ENCODE peak calls at places on chromosomes 6 and 20, in ten cellular contexts. R, K, F, U, N, J, P, Q, Y and C are unnamed samples.

GRCh38 chr20:57024849-57025248 is 241.6 kb downstream of the BMP7 start:
- DNase-seq in Q (no peak), U (no peak), J (no peak), Y (no peak), P (no peak), F (no peak), N (no peak), K (no peak), R (no peak), C (no peak)

GRCh38 chr6:129644567-129645015 is 65.4 kb downstream of the ARHGAP18 start:
- DNase-seq in P (no peak), F (no peak), U (no peak), Y (no peak), R (no peak), J (no peak), Q (no peak), K (no peak), N (peak; percentile 85), C (no peak)

GRCh38 chr6:42978487-42978792 is 541 bp downstream of the PEX6 start:
- DNase-seq in F (peak; percentile 73), R (peak; percentile 67), P (peak; percentile 79), J (peak; percentile 62), Y (no peak), K (no peak), U (no peak), N (no peak), Q (no peak), C (peak; percentile 88)

GRCh38 chr6:101454106-101454676 is 60.7 kb downstream of the GRIK2 start:
- DNase-seq in K (no peak), F (no peak), J (no peak), Y (no peak), P (no peak), Q (no peak), N (no peak), R (no peak), U (no peak), C (no peak)

GRCh38 chr6:149366237-149366921 is 33.7 kb upstream of the SUMO4 start:
- DNase-seq in R (no peak), U (no peak), Q (no peak), K (no peak), J (no peak), N (no peak), P (no peak), Y (no peak), F (no peak), C (no peak)

GRCh38 chr6:74936886-74937285 is 269.0 kb downstream of the COL12A1 start:
- DNase-seq in K (no peak), Y (no peak), R (no peak), U (no peak), J (no peak), N (no peak), Q (no peak), P (no peak), F (no peak), C (no peak)

GRCh38 chr6:89347825-89348224 is 4.7 kb downstream of the UBE2J1 start:
- DNase-seq in J (peak; percentile 63), F (no peak), Q (no peak), P (no peak), K (peak; percentile 53), R (no peak), N (no peak), U (no peak), Y (no peak), C (no peak)

GRCh38 chr20:33606114-33606771 is 55.9 kb upstream of the C20orf144 start:
- DNase-seq in J (no peak), K (no peak), F (no peak), R (no peak), Q (no peak), Y (peak; percentile 51), U (no peak), P (no peak), N (no peak), C (no peak)

GRCh38 chr6:101231606-101232235 is 161.8 kb upstream of the GRIK2 start:
- DNase-seq in Q (no peak), U (no peak), J (no peak), K (no peak), R (no peak), P (no peak), F (no peak), N (no peak), Y (no peak), C (no peak)

GRCh38 chr20:8946036-8946926 is 122.6 kb upstream of the PLCB4 start:
- DNase-seq in Y (no peak), F (no peak), Q (no peak), P (no peak), K (no peak), R (no peak), N (no peak), U (no peak), J (peak; percentile 13), C (no peak)

GRCh38 chr6:82436740-82437139 is 73.1 kb downstream of the TPBG start:
- DNase-seq in P (no peak), R (no peak), U (no peak), J (no peak), F (no peak), Q (no peak), K (no peak), N (no peak), Y (no peak), C (no peak)

GRCh38 chr20:19826179-19826914 is 68.3 kb downstream of the RIN2 start:
- DNase-seq in U (no peak), Q (no peak), P (no peak), K (no peak), F (no peak), N (no peak), R (no peak), J (no peak), Y (no peak), C (no peak)

GRCh38 chr6:63899550-63899949 is 263.9 kb downstream of the PHF3 start:
- DNase-seq in K (no peak), Y (no peak), N (no peak), F (no peak), R (no peak), J (peak; percentile 18), Q (no peak), P (no peak), U (no peak), C (no peak)

GRCh38 chr6:142680308-142680707 is 264.7 kb downstream of the HIVEP2 start:
- DNase-seq in Y (no peak), Q (no peak), U (no peak), R (no peak), K (no peak), P (no peak), J (no peak), N (no peak), F (no peak), C (no peak)

GRCh38 chr20:50278684-50279531 is 88.3 kb downstream of the CEBPB start:
- DNase-seq in U (no peak), F (peak; percentile 85), J (peak; percentile 61), N (peak; percentile 87), R (peak; percentile 90), Q (no peak), Y (no peak), K (peak; percentile 47), P (peak; percentile 73), C (peak; percentile 89)
- TF ChIP-seq CTCF in U (no peak), F (no peak), J (no peak), N (peak; percentile 89), R (peak; percentile 48), Q (no peak), Y (no peak), K (peak; percentile 12), P (no peak), C (peak; percentile 29)

GRCh38 chr20:31698803-31699718 is 23.6 kb downstream of the BCL2L1 start:
- DNase-seq in J (peak; percentile 90), R (peak; percentile 91), N (peak; percentile 76), F (no peak), U (no peak), K (no peak), Y (no peak), P (peak; percentile 48), Q (peak; percentile 99), C (peak; percentile 83)
- H3K4me3 ChIP-seq in J (no peak overlapping the region), R (no peak overlapping the region), N (no peak overlapping the region), F (no peak overlapping the region), U (no peak overlapping the region), K (no peak overlapping the region), Y (peak overlapping the region; percentile 30), P (no peak overlapping the region), Q (no peak overlapping the region), C (no peak overlapping the region)

GRCh38 chr6:80316655-80317332 is 210.3 kb downstream of the BCKDHB start:
- DNase-seq in Y (no peak), J (no peak), F (no peak), N (no peak), U (no peak), R (no peak), K (no peak), Q (no peak), P (no peak), C (no peak)
- TF ChIP-seq CTCF in Y (no peak), J (no peak), F (no peak), N (no peak), U (no peak), R (no peak), K (peak; percentile 25), Q (no peak), P (peak; percentile 34), C (no peak)

GRCh38 chr20:2470051-2470431 is 548 bp downstream of the SNRPB start:
- DNase-seq in U (no peak), R (peak; percentile 73), Q (no peak), P (no peak), Y (peak; percentile 12), K (peak; percentile 56), J (peak; percentile 54), N (peak; percentile 65), F (no peak), C (no peak)

GRCh38 chr20:2465100-2465499 is 5.5 kb downstream of the SNRPB start:
- DNase-seq in F (no peak), P (no peak), K (no peak), N (no peak), U (no peak), J (no peak), Q (no peak), R (no peak), Y (no peak), C (no peak)

GRCh38 chr20:2467412-2467811 is 3.2 kb downstream of the SNRPB start:
- DNase-seq in U (no peak), F (no peak), N (no peak), Q (no peak), R (no peak), P (no peak), Y (no peak), J (no peak), K (no peak), C (no peak)

GRCh38 chr20:2470432-2471193 is at the start of gene SNRPB:
- DNase-seq in Q (peak; percentile 94), F (peak; percentile 96), Y (peak; percentile 94), K (peak; percentile 99), J (peak; percentile 99), N (peak; percentile 99), P (peak; percentile 98), R (peak; percentile 99), U (no peak), C (peak; percentile 98)

DNA sequence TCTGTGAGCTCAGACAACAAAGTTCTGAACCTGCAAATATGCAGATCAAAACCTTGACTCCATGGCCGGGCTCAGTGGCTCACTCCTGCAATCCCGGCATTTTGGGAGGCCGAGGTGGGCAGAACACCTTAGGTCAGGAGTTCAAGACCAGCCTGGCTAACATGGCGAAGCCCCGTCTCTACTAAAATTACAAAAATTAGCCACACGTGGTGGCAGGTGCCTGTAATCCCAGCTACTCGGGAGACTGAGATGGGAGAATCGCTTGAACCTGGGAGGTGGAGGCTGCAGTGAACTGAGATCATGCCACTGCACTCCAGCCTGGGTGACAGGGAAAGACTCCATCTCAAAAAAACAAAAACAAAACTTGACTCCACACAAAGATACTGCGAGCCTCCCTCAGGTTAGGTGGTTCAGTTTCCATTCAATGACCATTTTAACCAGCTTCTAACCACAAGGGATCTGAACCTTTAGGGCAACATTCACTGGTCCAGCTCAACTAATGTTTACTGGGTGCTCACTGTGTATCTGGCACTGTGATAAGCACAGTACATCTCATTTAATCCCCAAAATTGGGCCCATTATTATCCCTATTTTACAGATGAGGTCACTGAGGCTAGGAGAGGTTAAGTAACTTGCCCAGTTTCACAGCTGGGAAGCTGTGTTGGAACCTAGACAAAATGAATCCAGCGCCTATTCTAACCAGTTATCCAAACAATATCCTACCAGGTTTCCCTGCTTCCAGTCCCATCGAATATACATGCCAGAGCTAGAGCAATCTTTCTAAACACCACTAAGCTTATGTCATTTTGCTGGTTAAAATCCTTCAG is 1.8 kb downstream of the SNRPB start:
- DNase-seq in K (no peak), J (no peak), P (no peak), Q (no peak), N (no peak), F (no peak), Y (no peak), R (no peak), U (no peak), C (no peak)
- H3K4me3 ChIP-seq in K (peak overlapping the region; percentile 72), J (no peak overlapping the region), P (peak overlapping the region; percentile 99), Q (peak overlapping the region; percentile 90), N (peak overlapping the region; percentile 93), F (no peak overlapping the region), Y (peak overlapping the region; percentile 91), R (peak overlapping the region; percentile 76), U (peak overlapping the region; percentile 84), C (no peak overlapping the region)